ENCODE peak calls at places on chromosomes 6 and 20, in four cellular contexts. One of them, this sample, is unnamed.

GRCh38 chr20:50450961-50451752 is 59.0 kb upstream of the PTPN1 start:
- DNase-seq in MM.1S: peak; percentile 74
- DNase-seq in IMR-90: peak; percentile 46
- DNase-seq in HCT116: no peak
- DNase-seq in this sample: no peak

GRCh38 chr20:1935696-1936366 is 40.6 kb downstream of the SIRPA start:
- DNase-seq in MM.1S: no peak
- DNase-seq in IMR-90: no peak
- DNase-seq in HCT116: no peak
- DNase-seq in this sample: peak; percentile 50

GRCh38 chr6:14827366-14827765 is 418.5 kb upstream of the JARID2 start:
- DNase-seq in MM.1S: no peak
- DNase-seq in IMR-90: no peak
- DNase-seq in HCT116: no peak
- DNase-seq in this sample: no peak

GRCh38 chr20:60365063-60365640 is 406.9 kb downstream of the CDH26 start:
- DNase-seq in MM.1S: no peak
- DNase-seq in IMR-90: no peak
- DNase-seq in HCT116: no peak
- DNase-seq in this sample: no peak

GRCh38 chr20:5095931-5096330 is 23.8 kb downstream of the PCNA start:
- DNase-seq in MM.1S: no peak
- DNase-seq in IMR-90: no peak
- DNase-seq in HCT116: no peak
- DNase-seq in this sample: no peak

GRCh38 chr6:126180585-126180984 is 159.3 kb upstream of the CENPW start:
- DNase-seq in MM.1S: no peak
- DNase-seq in IMR-90: peak; percentile 96
- DNase-seq in HCT116: peak; percentile 89
- DNase-seq in this sample: no peak

GRCh38 chr6:125191916-125192609 is 38.5 kb downstream of the TPD52L1 start:
- DNase-seq in MM.1S: peak; percentile 73
- DNase-seq in IMR-90: peak; percentile 88
- DNase-seq in HCT116: peak; percentile 58
- DNase-seq in this sample: peak; percentile 75

GRCh38 chr20:10864076-10864672 is 190.4 kb upstream of the JAG1 start:
- DNase-seq in MM.1S: no peak
- DNase-seq in IMR-90: no peak
- DNase-seq in HCT116: peak; percentile 16
- DNase-seq in this sample: peak; percentile 89

DNA sequence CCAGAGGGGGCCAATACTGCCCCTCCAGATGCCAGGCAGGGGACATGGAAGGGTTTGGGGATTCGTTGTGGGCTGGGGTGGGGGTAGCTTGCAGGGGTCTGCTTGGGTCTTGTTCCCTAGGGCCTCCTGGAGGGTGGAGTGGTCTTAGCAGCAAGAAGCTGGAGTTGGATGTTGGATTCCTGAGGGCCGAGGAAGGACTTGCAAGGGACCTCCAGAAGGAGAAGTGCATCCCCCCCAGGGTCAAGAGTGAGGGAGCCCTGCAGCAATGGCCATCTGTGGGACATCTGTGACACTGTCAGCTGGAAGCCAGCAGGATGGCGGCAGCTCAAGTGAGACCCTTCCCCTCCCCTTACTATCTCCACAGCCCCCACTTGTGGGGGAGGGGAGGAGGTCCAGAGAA is 25.4 kb upstream of the CCN5 start:
- DNase-seq in MM.1S: no peak
- DNase-seq in IMR-90: no peak
- DNase-seq in HCT116: no peak
- DNase-seq in this sample: no peak
- H3K9ac ChIP-seq in MM.1S: no peak overlapping the region
- H3K9ac ChIP-seq in IMR-90: no peak overlapping the region
- H3K9ac ChIP-seq in HCT116: no peak overlapping the region
- H3K9ac ChIP-seq in this sample: no peak overlapping the region

GRCh38 chr6:35007016-35007415 is 118.0 kb downstream of the ANKS1A start:
- DNase-seq in MM.1S: no peak
- DNase-seq in IMR-90: no peak
- DNase-seq in HCT116: no peak
- DNase-seq in this sample: no peak
- H3K4me1 ChIP-seq in MM.1S: peaks cover 5% of the 10 kb centered on the region
- H3K4me1 ChIP-seq in IMR-90: peaks cover 2% of the 10 kb centered on the region
- H3K4me1 ChIP-seq in HCT116: no peaks in the 10 kb centered on the region
- H3K4me1 ChIP-seq in this sample: no peaks in the 10 kb centered on the region

GRCh38 chr6:133526436-133526835 is 285.3 kb downstream of the EYA4 start:
- DNase-seq in MM.1S: no peak
- DNase-seq in IMR-90: no peak
- DNase-seq in HCT116: no peak
- DNase-seq in this sample: no peak
- H3K9ac ChIP-seq in MM.1S: no peak overlapping the region
- H3K9ac ChIP-seq in IMR-90: no peak overlapping the region
- H3K9ac ChIP-seq in HCT116: no peak overlapping the region
- H3K9ac ChIP-seq in this sample: no peak overlapping the region

GRCh38 chr6:42042108-42042507 is 8.2 kb upstream of the TAF8 start:
- DNase-seq in MM.1S: no peak
- DNase-seq in IMR-90: no peak
- DNase-seq in HCT116: no peak
- DNase-seq in this sample: no peak

GRCh38 chr6:42038811-42039408 is 11.4 kb upstream of the TAF8 start:
- DNase-seq in MM.1S: no peak
- DNase-seq in IMR-90: peak; percentile 44
- DNase-seq in HCT116: no peak
- DNase-seq in this sample: no peak

GRCh38 chr6:42043787-42044475 is 6.4 kb upstream of the TAF8 start:
- DNase-seq in MM.1S: peak; percentile 81
- DNase-seq in IMR-90: peak; percentile 79
- DNase-seq in HCT116: peak; percentile 62
- DNase-seq in this sample: peak; percentile 95

GRCh38 chr6:42038163-42038562 is 12.2 kb upstream of the TAF8 start:
- DNase-seq in MM.1S: no peak
- DNase-seq in IMR-90: no peak
- DNase-seq in HCT116: no peak
- DNase-seq in this sample: no peak

DNA sequence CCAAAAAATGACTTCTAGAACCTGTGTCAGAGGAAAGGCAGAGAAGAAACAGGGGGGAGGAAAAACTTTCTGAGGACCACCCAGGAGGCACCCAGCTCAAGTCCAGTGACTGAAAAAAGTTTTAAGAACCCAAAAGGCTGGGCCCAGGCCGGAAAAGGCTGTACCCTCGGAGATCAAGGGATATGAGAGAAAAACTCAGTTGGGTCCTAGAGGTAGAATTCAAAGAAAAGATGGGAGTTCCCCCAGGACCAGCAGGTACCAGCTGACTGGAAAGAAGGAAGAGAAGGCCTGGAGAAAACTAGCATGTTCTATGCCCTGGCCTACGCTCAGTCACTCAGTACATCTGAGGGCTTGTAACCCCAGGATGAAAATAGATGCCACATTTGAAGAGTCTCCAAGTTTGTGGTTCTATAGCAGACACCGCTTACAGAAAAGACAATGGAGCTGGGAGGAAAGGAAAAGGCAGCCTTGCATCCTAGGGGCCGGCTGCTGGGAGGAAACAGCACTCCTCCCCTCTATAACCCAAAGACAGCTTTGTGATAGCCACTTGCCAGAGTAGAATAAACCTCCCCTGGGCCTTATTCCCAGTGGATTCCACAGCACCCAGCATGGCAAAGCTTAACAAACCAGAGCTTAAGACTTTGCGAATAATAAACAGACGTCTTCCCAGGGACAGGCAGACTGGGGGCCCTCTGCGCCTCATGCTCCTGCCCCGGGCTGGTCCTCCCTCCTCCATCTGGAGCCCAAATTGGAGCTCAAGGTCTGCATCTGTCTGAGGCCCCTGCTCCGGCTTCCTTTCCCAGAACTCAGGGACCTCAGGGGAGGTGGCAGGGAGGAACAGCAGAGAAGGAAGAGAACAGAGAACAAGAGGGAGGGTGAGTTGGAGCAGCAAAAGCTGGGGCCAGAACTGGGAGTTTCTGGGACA is 8.9 kb upstream of the TAF8 start:
- DNase-seq in MM.1S: no peak
- DNase-seq in IMR-90: no peak
- DNase-seq in HCT116: no peak
- DNase-seq in this sample: no peak
- H3K4me1 ChIP-seq in MM.1S: peaks cover 12% of the 10 kb centered on the region
- H3K4me1 ChIP-seq in IMR-90: peaks cover 15% of the 10 kb centered on the region
- H3K4me1 ChIP-seq in HCT116: peaks cover 19% of the 10 kb centered on the region
- H3K4me1 ChIP-seq in this sample: peaks cover 15% of the 10 kb centered on the region

DNA sequence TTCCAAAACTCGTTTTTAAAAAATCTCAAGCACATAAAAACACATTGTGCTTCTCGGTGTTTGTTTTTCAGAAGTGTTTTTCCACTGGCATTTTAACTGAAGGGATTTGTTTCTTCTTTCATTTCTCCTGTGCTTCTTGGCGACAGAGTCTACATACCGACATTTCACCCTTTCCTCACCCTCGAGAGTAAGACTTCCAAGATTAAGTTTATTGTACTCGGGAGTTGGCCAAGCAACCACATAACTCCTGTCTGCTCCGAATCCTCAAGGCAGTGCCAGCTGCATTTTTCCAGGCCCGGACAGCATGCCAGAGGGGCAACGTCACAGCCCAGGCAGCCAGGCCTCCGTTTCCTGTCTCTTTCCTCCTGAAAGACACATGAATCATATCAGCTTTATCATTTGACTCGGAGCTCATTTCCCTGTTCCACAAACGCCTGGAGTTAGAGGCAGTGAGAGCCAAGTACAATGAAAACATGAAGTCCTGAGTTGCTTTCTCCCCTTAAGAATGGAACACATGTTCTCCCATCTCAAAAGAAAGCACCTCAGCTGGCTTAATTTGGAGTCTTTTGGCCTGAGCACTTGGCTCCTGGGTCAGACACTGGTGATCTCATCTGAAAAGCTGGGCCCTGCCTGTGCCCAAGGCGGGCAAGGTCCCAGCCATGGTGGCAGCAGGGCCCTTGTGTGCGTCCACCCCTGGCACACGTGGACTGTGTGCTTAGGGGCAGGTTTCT is 23.2 kb upstream of the FAM50B start:
- DNase-seq in MM.1S: no peak
- DNase-seq in IMR-90: peak; percentile 97
- DNase-seq in HCT116: peak; percentile 81
- DNase-seq in this sample: peak; percentile 65
- H3K9ac ChIP-seq in MM.1S: no peak overlapping the region
- H3K9ac ChIP-seq in IMR-90: peak overlapping the region; percentile 66
- H3K9ac ChIP-seq in HCT116: peak overlapping the region; percentile 60
- H3K9ac ChIP-seq in this sample: peak overlapping the region; percentile 50

DNA sequence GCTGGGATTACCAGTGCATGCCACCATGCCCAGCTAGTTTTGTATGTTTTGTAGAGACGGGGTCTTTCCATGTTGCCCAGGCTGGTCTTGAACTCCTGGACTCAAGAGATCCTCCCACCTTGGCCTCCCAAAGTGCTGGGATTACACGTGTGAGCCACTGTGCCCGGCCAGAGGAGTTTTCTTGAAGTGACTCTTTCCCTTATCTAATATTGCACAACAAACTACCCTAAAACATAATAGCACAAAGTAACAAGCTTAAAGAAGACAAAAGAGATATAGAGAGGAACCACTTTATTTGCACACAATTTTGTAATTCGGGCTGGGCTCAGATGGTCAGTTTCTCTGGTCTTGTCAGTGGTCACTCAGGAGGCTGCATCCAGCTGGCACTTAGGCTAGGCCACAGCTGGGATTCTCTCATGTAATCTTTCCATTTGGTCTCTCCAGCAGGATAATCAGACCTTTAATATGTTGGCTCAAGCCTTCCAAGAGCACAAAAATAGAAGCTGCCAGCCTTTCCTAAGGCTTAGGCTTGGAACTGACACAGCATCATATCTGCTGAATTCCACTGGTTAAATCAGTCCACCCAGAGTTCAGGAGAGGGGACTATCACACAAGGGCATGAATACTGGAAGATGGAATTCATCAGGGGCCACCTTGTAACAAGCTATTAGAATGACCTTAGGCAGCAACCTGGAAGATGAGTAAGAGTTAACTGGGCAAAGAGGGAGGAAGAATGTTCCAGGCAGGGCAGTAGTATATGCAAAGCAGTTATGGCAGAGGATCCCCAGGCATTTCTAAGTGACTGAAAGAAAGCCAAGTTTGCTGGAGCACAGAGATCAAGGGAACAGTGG is 56.7 kb upstream of the PNRC1 start:
- DNase-seq in MM.1S: no peak
- DNase-seq in IMR-90: no peak
- DNase-seq in HCT116: no peak
- DNase-seq in this sample: no peak
- H3K4me1 ChIP-seq in MM.1S: no peaks in the 10 kb centered on the region
- H3K4me1 ChIP-seq in IMR-90: no peaks in the 10 kb centered on the region
- H3K4me1 ChIP-seq in HCT116: no peaks in the 10 kb centered on the region
- H3K4me1 ChIP-seq in this sample: no peaks in the 10 kb centered on the region

GRCh38 chr6:45696738-45697137 is 318.9 kb downstream of the CLIC5 start:
- DNase-seq in MM.1S: no peak
- DNase-seq in IMR-90: no peak
- DNase-seq in HCT116: no peak
- DNase-seq in this sample: no peak

GRCh38 chr6:45697605-45698004 is 318.1 kb downstream of the CLIC5 start:
- DNase-seq in MM.1S: no peak
- DNase-seq in IMR-90: peak; percentile 99
- DNase-seq in HCT116: peak; percentile 35
- DNase-seq in this sample: no peak

GRCh38 chr6:45703041-45703739 is 312.5 kb downstream of the CLIC5 start:
- DNase-seq in MM.1S: no peak
- DNase-seq in IMR-90: peak; percentile 81
- DNase-seq in HCT116: no peak
- DNase-seq in this sample: no peak

GRCh38 chr6:45699663-45700062 is 316.0 kb downstream of the CLIC5 start:
- DNase-seq in MM.1S: no peak
- DNase-seq in IMR-90: no peak
- DNase-seq in HCT116: no peak
- DNase-seq in this sample: no peak

DNA sequence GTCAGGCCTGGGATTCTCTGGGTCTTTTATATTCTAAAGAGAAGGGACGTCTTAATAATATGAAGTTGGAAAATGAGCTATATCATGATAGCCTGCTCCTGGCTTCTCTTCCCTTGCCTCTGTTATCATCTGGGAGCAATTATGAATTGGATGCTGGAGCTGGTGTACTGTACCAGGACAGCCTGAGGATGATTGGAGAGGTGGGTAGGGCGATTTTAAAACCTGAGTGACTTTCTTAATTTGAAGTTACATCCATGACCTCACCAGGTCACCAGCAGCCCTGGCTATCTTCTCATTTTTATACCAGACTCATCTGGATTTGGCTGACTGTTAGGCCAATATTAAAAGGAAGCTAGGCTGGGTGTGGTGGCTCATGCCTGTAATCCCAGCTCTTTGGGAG is 317.6 kb downstream of the CLIC5 start:
- DNase-seq in MM.1S: no peak
- DNase-seq in IMR-90: no peak
- DNase-seq in HCT116: no peak
- DNase-seq in this sample: no peak
- H3K9ac ChIP-seq in MM.1S: no peak overlapping the region
- H3K9ac ChIP-seq in IMR-90: no peak overlapping the region
- H3K9ac ChIP-seq in HCT116: no peak overlapping the region
- H3K9ac ChIP-seq in this sample: no peak overlapping the region